ENCODE peak calls at places on chromosomes 2 and 18, in eight cellular contexts. G is neural progenitor cell, K is SK-N-SH, X is GM23338, Z is GM23248, S is HCT116, E is OCI-LY7, V is MM.1S. Q is an unnamed sample.

GRCh38 chr2:86788881-86789686 is 1.6 kb downstream of the CD8A start:
- DNase-seq in K (peak), V (no peak), X (peak), Z (peak), E (no peak), S (no peak), G (peak), Q (no peak)

GRCh38 chr2:46296216-46296839 is 879 bp upstream of the EPAS1 start:
- DNase-seq in Z (no peak), E (no peak), K (no peak), G (peak), S (no peak), V (no peak), X (peak), Q (peak)

GRCh38 chr18:48834421-48835011 is 116.2 kb downstream of the SMAD7 start:
- DNase-seq in K (no peak), G (no peak), X (no peak), E (peak), Z (peak), V (peak), S (peak), Q (peak)

GRCh38 chr2:105746177-105747080 is 1.7 kb downstream of the NCK2 start:
- DNase-seq in G (peak), E (peak), V (peak), X (peak), S (no peak), Z (no peak), K (peak), Q (peak)

GRCh38 chr2:101080214-101081068 is 70.7 kb downstream of the TBC1D8 start:
- DNase-seq in X (no peak), Z (no peak), S (no peak), V (no peak), E (no peak), K (no peak), G (no peak), Q (peak)

GRCh38 chr2:207530160-207531023 is 630 bp downstream of the CREB1 start:
- DNase-seq in K (peak), E (peak), S (no peak), Z (peak), V (peak), G (peak), X (peak), Q (peak)

GRCh38 chr2:82748653-82749052 is 1710.4 kb downstream of the SUCLG1 start:
- DNase-seq in X (no peak), E (no peak), V (no peak), S (no peak), Z (no peak), K (no peak), G (no peak), Q (peak)

GRCh38 chr2:19369341-19369955 is 11.0 kb upstream of the OSR1 start:
- DNase-seq in V (no peak), S (peak), G (peak), X (peak), K (no peak), Z (peak), E (no peak), Q (peak)

GRCh38 chr2:208175843-208176160 is 12.4 kb upstream of the CRYGA start:
- DNase-seq in X (no peak), E (no peak), K (no peak), Z (no peak), V (no peak), S (no peak), G (no peak), Q (no peak)

GRCh38 chr2:122519366-122519765 is 763.9 kb downstream of the TSN start:
- DNase-seq in E (peak), X (peak), V (peak), K (no peak), G (peak), S (no peak), Z (peak), Q (peak)

GRCh38 chr2:128454980-128455709 is 136.5 kb upstream of the HS6ST1 start:
- DNase-seq in G (peak), K (no peak), S (no peak), Z (no peak), V (no peak), E (no peak), X (no peak), Q (no peak)

GRCh38 chr2:33494155-33494779 is 17.8 kb downstream of the RASGRP3 start:
- DNase-seq in K (no peak), G (no peak), X (no peak), Z (peak), S (no peak), V (peak), E (no peak), Q (peak)

GRCh38 chr2:217935245-217935879 is 67.4 kb downstream of the TNS1 start:
- DNase-seq in K (no peak), X (peak), G (no peak), E (no peak), Z (peak), V (no peak), S (no peak), Q (no peak)

GRCh38 chr2:3677436-3677835 is 19.4 kb downstream of the ALLC start:
- DNase-seq in X (no peak), K (no peak), Z (no peak), S (no peak), G (no peak), V (no peak), E (no peak), Q (no peak)

GRCh38 chr2:96730212-96730611 is 9.7 kb downstream of the LMAN2L start:
- DNase-seq in E (no peak), G (no peak), Z (peak), V (no peak), X (no peak), K (no peak), S (no peak), Q (no peak)

GRCh38 chr2:141692829-141693228 is 438.0 kb downstream of the LRP1B start:
- DNase-seq in K (no peak), V (no peak), E (no peak), Z (no peak), G (no peak), S (no peak), X (no peak), Q (no peak)

GRCh38 chr2:63048367-63049171 is 2.1 kb upstream of the OTX1 start:
- DNase-seq in G (peak), V (no peak), X (peak), S (no peak), E (no peak), K (peak), Z (no peak), Q (no peak)

GRCh38 chr2:208300847-208301618 is 35.0 kb downstream of the PIKFYVE start:
- DNase-seq in K (no peak), E (no peak), G (no peak), X (no peak), Z (no peak), V (no peak), S (no peak), Q (no peak)

GRCh38 chr2:237154050-237154638 is 68.5 kb downstream of the COPS8 start:
- DNase-seq in K (peak), S (peak), X (peak), V (peak), Z (peak), E (peak), G (peak), Q (peak)

GRCh38 chr2:224646242-224646846 is 61.2 kb upstream of the CUL3 start:
- DNase-seq in V (peak), X (peak), K (peak), E (peak), Z (peak), G (peak), S (peak), Q (peak)

GRCh38 chr2:102843759-102844443 is 82.1 kb downstream of the TMEM182 start:
- DNase-seq in Z (no peak), V (no peak), K (peak), X (no peak), S (no peak), G (no peak), E (no peak), Q (no peak)

GRCh38 chr2:190318931-190319556 is 582 bp downstream of the HIBCH start:
- DNase-seq in X (peak), K (peak), V (peak), E (peak), Z (peak), S (no peak), G (peak), Q (no peak)

GRCh38 chr2:197236159-197236558 is 74.4 kb downstream of the ANKRD44 start:
- DNase-seq in V (no peak), X (no peak), E (no peak), K (no peak), S (no peak), Z (no peak), G (no peak), Q (no peak)

GRCh38 chr2:34848132-34848531 is 1249.0 kb upstream of the FAM98A start:
- DNase-seq in G (no peak), X (no peak), V (no peak), E (no peak), S (no peak), K (no peak), Z (no peak), Q (no peak)

GRCh38 chr2:43745457-43745856 is 28.4 kb upstream of the DYNC2LI1 start:
- DNase-seq in E (no peak), Z (peak), X (no peak), K (no peak), V (no peak), G (no peak), S (no peak), Q (no peak)

GRCh38 chr18:48781041-48781989 is 169.4 kb downstream of the SMAD7 start:
- DNase-seq in K (peak), X (peak), V (no peak), G (peak), Z (peak), E (no peak), S (no peak), Q (no peak)

GRCh38 chr2:25521665-25522387 is 151.6 kb downstream of the DTNB start:
- DNase-seq in V (peak), Z (peak), K (peak), X (peak), G (peak), S (peak), E (peak), Q (peak)

GRCh38 chr2:154826827-154827226 is 128.3 kb downstream of the KCNJ3 start:
- DNase-seq in V (peak), K (no peak), G (no peak), Z (no peak), S (no peak), X (no peak), E (no peak), Q (no peak)

GRCh38 chr2:143604172-143604571 is 475.0 kb downstream of the ARHGAP15 start:
- DNase-seq in K (no peak), G (no peak), V (no peak), X (no peak), S (no peak), E (no peak), Z (no peak), Q (no peak)

GRCh38 chr18:32577561-32577960 is 106.9 kb upstream of the GAREM1 start:
- DNase-seq in K (no peak), X (no peak), Z (no peak), S (no peak), V (no peak), G (no peak), E (no peak), Q (no peak)

GRCh38 chr2:44768438-44769236 is 172.9 kb upstream of the SIX3 start:
- DNase-seq in V (no peak), E (no peak), S (no peak), Z (no peak), K (no peak), G (peak), X (peak), Q (no peak)
- TF ChIP-seq EZH2phosphoT487 in V (no peak), E (peak), S (no peak), Z (no peak), K (no peak), G (peak), X (no peak), Q (no peak)

DNA sequence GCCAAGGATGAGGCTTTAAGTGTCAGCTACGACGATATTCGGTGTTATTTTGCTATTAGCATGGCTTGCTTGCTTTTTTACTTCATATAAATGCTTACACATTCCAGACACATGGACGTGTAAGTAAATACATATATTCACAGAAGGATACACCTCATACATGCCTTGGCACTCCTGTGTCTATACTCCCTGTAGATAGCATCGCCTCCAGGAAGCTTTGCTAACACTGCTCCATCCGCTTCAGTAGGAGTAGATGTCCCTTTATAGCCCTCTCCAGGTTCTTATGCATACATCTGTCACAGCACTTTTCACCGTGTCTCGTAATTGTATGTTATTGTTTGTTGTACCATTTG is 27.5 kb upstream of the KCTD1 start:
- DNase-seq in E (no peak), G (no peak), K (no peak), V (no peak), Z (no peak), S (no peak), X (no peak), Q (peak)
- H2AFZ ChIP-seq in E (no peak), G (peak), K (no peak), V (no peak), Z (peak), S (peak), X (peak), Q (peak)

DNA sequence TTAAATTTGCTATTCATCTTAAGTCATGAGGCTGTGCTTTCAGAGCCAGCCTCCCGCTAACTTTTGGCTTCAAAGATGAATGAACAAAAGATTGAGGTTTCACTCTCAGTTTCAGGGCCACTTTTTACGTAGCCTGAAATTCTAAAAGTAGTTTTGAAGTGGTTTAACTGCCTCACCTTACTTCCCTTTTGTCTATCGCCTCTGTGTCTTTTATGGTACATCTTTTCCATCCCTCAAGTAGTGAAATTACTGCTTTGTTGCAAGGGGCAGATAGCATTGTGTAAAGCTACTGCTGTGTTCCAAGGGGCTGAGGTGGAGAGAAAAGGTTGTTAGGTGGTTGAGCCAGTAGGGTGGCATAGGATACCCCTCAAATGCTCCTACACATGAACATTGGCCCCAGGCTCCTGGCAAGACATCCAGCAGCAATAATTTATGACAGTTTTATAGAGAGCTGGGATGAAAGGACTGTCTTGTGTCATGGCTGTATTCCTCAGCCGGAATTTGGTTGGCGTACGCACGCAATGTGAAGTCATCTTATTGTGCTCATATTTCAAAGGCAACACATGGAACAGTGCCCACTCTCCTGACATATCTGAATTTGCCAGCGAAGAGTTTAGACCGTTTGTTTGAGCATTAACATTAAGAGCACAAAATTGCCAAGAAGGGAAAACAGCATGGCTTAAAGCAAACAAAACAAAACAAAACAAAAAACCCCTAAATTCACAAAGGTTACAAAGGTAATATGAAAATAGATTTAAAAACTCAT is 32.2 kb downstream of the QPCT start:
- DNase-seq in X (no peak), Z (peak), S (peak), E (peak), G (no peak), K (no peak), V (peak), Q (peak)
- TF ChIP-seq EZH2phosphoT487 in X (no peak), Z (no peak), S (no peak), E (no peak), G (no peak), K (no peak), V (no peak), Q (no peak)

GRCh38 chr2:61471905-61472805 is 1.3 kb upstream of the USP34 start:
- DNase-seq in E (peak), S (no peak), G (peak), V (peak), X (peak), Z (peak), K (peak), Q (peak)

GRCh38 chr2:61470122-61470951 is 550 bp downstream of the USP34 start:
- DNase-seq in E (peak), V (peak), Z (peak), K (peak), X (peak), S (peak), G (peak), Q (peak)

GRCh38 chr2:61469424-61470121 is 1.3 kb downstream of the USP34 start:
- DNase-seq in E (no peak), X (no peak), G (no peak), K (no peak), V (no peak), S (no peak), Z (peak), Q (peak)

DNA sequence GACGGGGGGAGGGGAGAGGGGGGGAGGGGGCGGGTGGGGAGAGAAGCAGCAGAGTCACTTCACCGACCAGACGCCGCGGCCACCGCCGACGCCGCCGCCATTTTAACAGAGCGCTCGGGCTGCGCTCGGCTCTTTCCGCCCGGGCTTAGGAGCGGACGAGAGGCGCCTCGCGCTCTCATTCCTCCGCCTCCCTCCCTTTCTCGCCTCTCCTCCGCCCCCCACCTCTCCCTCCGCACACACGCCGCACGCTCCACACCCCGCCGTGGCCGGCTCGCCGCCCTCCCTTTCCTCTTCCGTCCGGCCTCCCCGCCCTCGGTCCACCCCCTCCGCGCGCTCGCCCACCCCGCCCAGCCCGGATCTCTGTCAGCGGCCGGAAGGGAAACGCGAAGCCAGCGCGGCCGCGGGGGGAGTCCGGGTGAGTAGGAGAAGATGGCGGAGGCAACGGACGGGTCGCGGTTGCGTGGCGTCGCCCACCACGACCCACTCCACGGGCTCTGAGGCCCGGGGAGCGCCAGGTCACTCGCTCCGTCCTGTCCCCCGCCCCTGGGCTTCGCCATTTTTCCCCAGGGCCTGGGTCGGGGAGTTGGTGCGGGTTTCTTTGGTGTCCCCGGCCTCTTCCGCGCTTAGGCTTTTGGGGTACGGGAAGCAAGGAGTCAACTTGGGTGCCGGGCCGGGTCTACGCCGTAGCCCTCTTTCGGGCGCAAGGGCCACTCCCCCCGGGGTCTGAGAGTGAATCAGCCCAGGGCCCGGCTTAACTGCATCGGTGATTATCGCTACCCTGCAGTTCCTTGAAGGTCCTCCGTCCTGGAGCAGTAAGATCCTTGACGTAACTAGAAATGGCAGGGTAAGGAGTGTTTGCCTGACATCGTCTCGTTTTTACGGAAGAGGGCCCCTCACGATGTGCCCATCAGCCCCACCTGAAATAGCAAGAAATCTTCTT is at the start of gene USP34:
- DNase-seq in K (peak), V (peak), X (peak), Z (peak), S (peak), E (peak), G (peak), Q (peak)
- H2AFZ ChIP-seq in K (peak), V (peak), X (peak), Z (peak), S (no peak), E (peak), G (peak), Q (peak)

GRCh38 chr2:231134910-231135650 is 10.2 kb upstream of the HTR2B start:
- DNase-seq in G (no peak), X (no peak), K (no peak), S (no peak), E (no peak), V (no peak), Z (no peak), Q (no peak)
- TF ChIP-seq EZH2phosphoT487 in G (no peak), X (no peak), K (no peak), S (no peak), E (no peak), V (no peak), Z (no peak), Q (no peak)

Q was measured in PC-3.